ENCODE peak calls at places on chromosomes 7 and 10, in seven cellular contexts. One of them, this sample, is unnamed.

GRCh38 chr7:95180-95862 is 97.0 kb upstream of the FAM20C start:
- DNase-seq in skeletal muscle cell: peak
- DNase-seq in stimulated activated CD8-positive, alpha-beta memory T cell treated with anti-CD3 and anti-CD28 coated beads, Interleukin-4, amount 100 ng/mL, for 1 hour: no peak
- DNase-seq in NCI-H1930: no peak
- DNase-seq in WTC11: no peak
- DNase-seq in HCT116: no peak
- DNase-seq in psoas muscle: no peak
- DNase-seq in this sample: no peak

GRCh38 chr7:27784399-27785053 is 44.6 kb downstream of the TAX1BP1 start:
- DNase-seq in skeletal muscle cell: peak
- DNase-seq in stimulated activated CD8-positive, alpha-beta memory T cell treated with anti-CD3 and anti-CD28 coated beads, Interleukin-4, amount 100 ng/mL, for 1 hour: no peak
- DNase-seq in NCI-H1930: no peak
- DNase-seq in WTC11: no peak
- DNase-seq in HCT116: peak
- DNase-seq in psoas muscle: no peak
- DNase-seq in this sample: no peak

GRCh38 chr7:47375590-47375989 is 206.3 kb downstream of the TNS3 start:
- DNase-seq in skeletal muscle cell: no peak
- DNase-seq in stimulated activated CD8-positive, alpha-beta memory T cell treated with anti-CD3 and anti-CD28 coated beads, Interleukin-4, amount 100 ng/mL, for 1 hour: no peak
- DNase-seq in NCI-H1930: no peak
- DNase-seq in WTC11: no peak
- DNase-seq in HCT116: no peak
- DNase-seq in psoas muscle: no peak
- DNase-seq in this sample: no peak

GRCh38 chr7:46264646-46265045 is 343.6 kb upstream of the IGFBP3 start:
- DNase-seq in skeletal muscle cell: no peak
- DNase-seq in stimulated activated CD8-positive, alpha-beta memory T cell treated with anti-CD3 and anti-CD28 coated beads, Interleukin-4, amount 100 ng/mL, for 1 hour: no peak
- DNase-seq in NCI-H1930: no peak
- DNase-seq in WTC11: no peak
- DNase-seq in HCT116: no peak
- DNase-seq in psoas muscle: no peak
- DNase-seq in this sample: no peak

GRCh38 chr7:45211958-45212357 is 54.4 kb downstream of the RAMP3 start:
- DNase-seq in skeletal muscle cell: no peak
- DNase-seq in stimulated activated CD8-positive, alpha-beta memory T cell treated with anti-CD3 and anti-CD28 coated beads, Interleukin-4, amount 100 ng/mL, for 1 hour: no peak
- DNase-seq in NCI-H1930: no peak
- DNase-seq in WTC11: no peak
- DNase-seq in HCT116: no peak
- DNase-seq in psoas muscle: no peak
- DNase-seq in this sample: no peak

GRCh38 chr7:117808273-117808868 is 64.9 kb downstream of the CTTNBP2 start:
- DNase-seq in skeletal muscle cell: no peak
- DNase-seq in stimulated activated CD8-positive, alpha-beta memory T cell treated with anti-CD3 and anti-CD28 coated beads, Interleukin-4, amount 100 ng/mL, for 1 hour: no peak
- DNase-seq in NCI-H1930: no peak
- DNase-seq in WTC11: peak
- DNase-seq in HCT116: no peak
- DNase-seq in psoas muscle: peak
- DNase-seq in this sample: no peak

GRCh38 chr7:51732951-51733350 is 416.3 kb upstream of the COBL start:
- DNase-seq in skeletal muscle cell: no peak
- DNase-seq in stimulated activated CD8-positive, alpha-beta memory T cell treated with anti-CD3 and anti-CD28 coated beads, Interleukin-4, amount 100 ng/mL, for 1 hour: no peak
- DNase-seq in NCI-H1930: no peak
- DNase-seq in WTC11: no peak
- DNase-seq in HCT116: no peak
- DNase-seq in psoas muscle: no peak
- DNase-seq in this sample: no peak

GRCh38 chr10:6114758-6115410 is 26.1 kb downstream of the RBM17 start:
- DNase-seq in skeletal muscle cell: no peak
- DNase-seq in stimulated activated CD8-positive, alpha-beta memory T cell treated with anti-CD3 and anti-CD28 coated beads, Interleukin-4, amount 100 ng/mL, for 1 hour: no peak
- DNase-seq in NCI-H1930: no peak
- DNase-seq in WTC11: no peak
- DNase-seq in HCT116: no peak
- DNase-seq in psoas muscle: no peak
- DNase-seq in this sample: no peak

GRCh38 chr10:112953075-112953501 is 3.0 kb downstream of the TCF7L2 start:
- DNase-seq in skeletal muscle cell: no peak
- DNase-seq in stimulated activated CD8-positive, alpha-beta memory T cell treated with anti-CD3 and anti-CD28 coated beads, Interleukin-4, amount 100 ng/mL, for 1 hour: no peak
- DNase-seq in NCI-H1930: no peak
- DNase-seq in WTC11: peak
- DNase-seq in HCT116: no peak
- DNase-seq in psoas muscle: peak
- DNase-seq in this sample: no peak

GRCh38 chr7:15581352-15581951 is 19.6 kb upstream of the AGMO start:
- DNase-seq in skeletal muscle cell: no peak
- DNase-seq in stimulated activated CD8-positive, alpha-beta memory T cell treated with anti-CD3 and anti-CD28 coated beads, Interleukin-4, amount 100 ng/mL, for 1 hour: no peak
- DNase-seq in NCI-H1930: no peak
- DNase-seq in WTC11: no peak
- DNase-seq in HCT116: no peak
- DNase-seq in psoas muscle: no peak
- DNase-seq in this sample: no peak

GRCh38 chr10:114077815-114078219 is 34.2 kb downstream of the ADRB1 start:
- DNase-seq in skeletal muscle cell: no peak
- DNase-seq in stimulated activated CD8-positive, alpha-beta memory T cell treated with anti-CD3 and anti-CD28 coated beads, Interleukin-4, amount 100 ng/mL, for 1 hour: no peak
- DNase-seq in NCI-H1930: no peak
- DNase-seq in WTC11: peak
- DNase-seq in HCT116: no peak
- DNase-seq in psoas muscle: no peak
- DNase-seq in this sample: no peak

GRCh38 chr10:60942604-60943269 is 1.2 kb downstream of the RHOBTB1 start:
- DNase-seq in skeletal muscle cell: no peak
- DNase-seq in stimulated activated CD8-positive, alpha-beta memory T cell treated with anti-CD3 and anti-CD28 coated beads, Interleukin-4, amount 100 ng/mL, for 1 hour: no peak
- DNase-seq in NCI-H1930: no peak
- DNase-seq in WTC11: no peak
- DNase-seq in HCT116: no peak
- DNase-seq in psoas muscle: peak
- DNase-seq in this sample: no peak

GRCh38 chr10:82883588-82883987 is 1008.6 kb downstream of the NRG3 start:
- DNase-seq in skeletal muscle cell: no peak
- DNase-seq in stimulated activated CD8-positive, alpha-beta memory T cell treated with anti-CD3 and anti-CD28 coated beads, Interleukin-4, amount 100 ng/mL, for 1 hour: no peak
- DNase-seq in NCI-H1930: no peak
- DNase-seq in WTC11: no peak
- DNase-seq in HCT116: no peak
- DNase-seq in psoas muscle: no peak
- DNase-seq in this sample: no peak

GRCh38 chr10:75662715-75663114 is 231.3 kb downstream of the LRMDA start:
- DNase-seq in skeletal muscle cell: peak
- DNase-seq in stimulated activated CD8-positive, alpha-beta memory T cell treated with anti-CD3 and anti-CD28 coated beads, Interleukin-4, amount 100 ng/mL, for 1 hour: no peak
- DNase-seq in NCI-H1930: no peak
- DNase-seq in WTC11: no peak
- DNase-seq in HCT116: no peak
- DNase-seq in psoas muscle: peak
- DNase-seq in this sample: no peak

GRCh38 chr10:113381906-113382562 is 170.8 kb upstream of the HABP2 start:
- DNase-seq in skeletal muscle cell: peak
- DNase-seq in stimulated activated CD8-positive, alpha-beta memory T cell treated with anti-CD3 and anti-CD28 coated beads, Interleukin-4, amount 100 ng/mL, for 1 hour: no peak
- DNase-seq in NCI-H1930: no peak
- DNase-seq in WTC11: no peak
- DNase-seq in HCT116: no peak
- DNase-seq in psoas muscle: no peak
- DNase-seq in this sample: no peak

GRCh38 chr7:15687645-15688025 is 1.2 kb upstream of the MEOX2 start:
- DNase-seq in skeletal muscle cell: no peak
- DNase-seq in stimulated activated CD8-positive, alpha-beta memory T cell treated with anti-CD3 and anti-CD28 coated beads, Interleukin-4, amount 100 ng/mL, for 1 hour: no peak
- DNase-seq in NCI-H1930: no peak
- DNase-seq in WTC11: peak
- DNase-seq in HCT116: no peak
- DNase-seq in psoas muscle: peak
- DNase-seq in this sample: no peak

GRCh38 chr7:159023216-159023615 is 121.5 kb downstream of the VIPR2 start:
- DNase-seq in skeletal muscle cell: no peak
- DNase-seq in stimulated activated CD8-positive, alpha-beta memory T cell treated with anti-CD3 and anti-CD28 coated beads, Interleukin-4, amount 100 ng/mL, for 1 hour: no peak
- DNase-seq in NCI-H1930: no peak
- DNase-seq in WTC11: no peak
- DNase-seq in HCT116: no peak
- DNase-seq in psoas muscle: no peak
- DNase-seq in this sample: no peak

GRCh38 chr10:99656199-99657064 is 2.9 kb upstream of the ENTPD7 start:
- DNase-seq in skeletal muscle cell: no peak
- DNase-seq in stimulated activated CD8-positive, alpha-beta memory T cell treated with anti-CD3 and anti-CD28 coated beads, Interleukin-4, amount 100 ng/mL, for 1 hour: no peak
- DNase-seq in NCI-H1930: no peak
- DNase-seq in WTC11: no peak
- DNase-seq in HCT116: no peak
- DNase-seq in psoas muscle: no peak
- DNase-seq in this sample: no peak

GRCh38 chr7:131867461-131867860 is 311.0 kb upstream of the PODXL start:
- DNase-seq in skeletal muscle cell: no peak
- DNase-seq in stimulated activated CD8-positive, alpha-beta memory T cell treated with anti-CD3 and anti-CD28 coated beads, Interleukin-4, amount 100 ng/mL, for 1 hour: no peak
- DNase-seq in NCI-H1930: no peak
- DNase-seq in WTC11: no peak
- DNase-seq in HCT116: no peak
- DNase-seq in psoas muscle: no peak
- DNase-seq in this sample: no peak

GRCh38 chr7:108045154-108045553 is 42.2 kb upstream of the LAMB1 start:
- DNase-seq in skeletal muscle cell: peak
- DNase-seq in stimulated activated CD8-positive, alpha-beta memory T cell treated with anti-CD3 and anti-CD28 coated beads, Interleukin-4, amount 100 ng/mL, for 1 hour: no peak
- DNase-seq in NCI-H1930: no peak
- DNase-seq in WTC11: no peak
- DNase-seq in HCT116: no peak
- DNase-seq in psoas muscle: no peak
- DNase-seq in this sample: no peak

GRCh38 chr7:44188480-44189225 is 586 bp downstream of the GCK start:
- DNase-seq in skeletal muscle cell: no peak
- DNase-seq in stimulated activated CD8-positive, alpha-beta memory T cell treated with anti-CD3 and anti-CD28 coated beads, Interleukin-4, amount 100 ng/mL, for 1 hour: no peak
- DNase-seq in NCI-H1930: no peak
- DNase-seq in WTC11: no peak
- DNase-seq in HCT116: no peak
- DNase-seq in psoas muscle: no peak
- DNase-seq in this sample: no peak

GRCh38 chr10:16297652-16298051 is 139.2 kb upstream of the PTER start:
- DNase-seq in skeletal muscle cell: no peak
- DNase-seq in stimulated activated CD8-positive, alpha-beta memory T cell treated with anti-CD3 and anti-CD28 coated beads, Interleukin-4, amount 100 ng/mL, for 1 hour: no peak
- DNase-seq in NCI-H1930: no peak
- DNase-seq in WTC11: no peak
- DNase-seq in HCT116: no peak
- DNase-seq in psoas muscle: no peak
- DNase-seq in this sample: no peak

GRCh38 chr7:77799078-77799964 is 748 bp downstream of the PHTF2 start:
- DNase-seq in skeletal muscle cell: no peak
- DNase-seq in stimulated activated CD8-positive, alpha-beta memory T cell treated with anti-CD3 and anti-CD28 coated beads, Interleukin-4, amount 100 ng/mL, for 1 hour: no peak
- DNase-seq in NCI-H1930: peak
- DNase-seq in WTC11: peak
- DNase-seq in HCT116: peak
- DNase-seq in psoas muscle: peak
- DNase-seq in this sample: no peak